ENCODE peak calls at places on chromosome X, in four cellular contexts. S is fibroblast of mammary gland, H is WERI-Rb-1, C is heart left ventricle. I is an unnamed sample.
A peak's percentile ranks its signal among the peaks of the same experiment; 100 is the strongest.

GRCh38 chrX:48761674-48762471 is at the start of gene GLOD5:
- DNase-seq in C (no peak), S (peak; percentile 3), H (peak; percentile 63), I (peak; percentile 88)

GRCh38 chrX:13659057-13659456 is 6.1 kb downstream of the TCEANC start:
- DNase-seq in C (no peak), S (peak; percentile 81), H (no peak), I (no peak)

GRCh38 chrX:147978931-147979330 is 2.2 kb upstream of the FMR1NB start:
- DNase-seq in S (no peak), C (no peak), H (no peak), I (no peak)

GRCh38 chrX:123408856-123409737 is 225.0 kb downstream of the GRIA3 start:
- DNase-seq in H (no peak), S (no peak), C (no peak), I (no peak)

GRCh38 chrX:45404206-45404605 is 203.5 kb upstream of the DIPK2B start:
- DNase-seq in S (no peak), C (no peak), H (no peak), I (no peak)

GRCh38 chrX:129771266-129771995 is 8.3 kb upstream of the SASH3 start:
- DNase-seq in C (no peak), S (no peak), H (no peak), I (no peak)

GRCh38 chrX:152810403-152810802 is 20.2 kb downstream of the CETN2 start:
- DNase-seq in H (no peak), C (no peak), S (no peak), I (no peak)

GRCh38 chrX:139850968-139851367 is 81.9 kb downstream of the ATP11C start:
- DNase-seq in S (no peak), C (no peak), H (no peak), I (no peak)

GRCh38 chrX:133414399-133415275 is 652 bp downstream of the GPC4 start:
- DNase-seq in C (peak; percentile 15), S (peak; percentile 7), H (no peak), I (peak; percentile 52)

GRCh38 chrX:112071132-112071531 is 11.4 kb downstream of the TRPC5 start:
- DNase-seq in C (no peak), S (no peak), H (no peak), I (no peak)

GRCh38 chrX:49610718-49611310 is 12.0 kb downstream of the GAGE1 start:
- DNase-seq in S (no peak), C (no peak), H (no peak), I (no peak)

GRCh38 chrX:11367609-11368430 is 74.6 kb downstream of the AMELX start:
- DNase-seq in C (no peak), S (peak; percentile 58), H (no peak), I (no peak)

GRCh38 chrX:72026341-72027023 is 105.2 kb downstream of the RTL5 start:
- DNase-seq in C (no peak), S (peak; percentile 40), H (no peak), I (peak; percentile 17)

GRCh38 chrX:118216488-118216887 is 99.9 kb upstream of the KLHL13 start:
- DNase-seq in H (no peak), C (no peak), S (no peak), I (no peak)

GRCh38 chrX:109966246-109966645 is 36.7 kb upstream of the TMEM164 start:
- DNase-seq in H (no peak), S (peak; percentile 52), C (no peak), I (no peak)

GRCh38 chrX:123324628-123325027 is 140.6 kb downstream of the GRIA3 start:
- DNase-seq in C (no peak), S (peak; percentile 12), H (no peak), I (no peak)

GRCh38 chrX:1394731-1395501 is 3.0 kb upstream of the SLC25A6 start:
- DNase-seq in S (no peak), H (no peak), C (no peak), I (peak; percentile 46)

GRCh38 chrX:22486326-22486725 is 213.6 kb downstream of the CBLL2 start:
- DNase-seq in S (no peak), C (no peak), H (no peak), I (no peak)

GRCh38 chrX:13364230-13364629 is 44.4 kb upstream of the ATXN3L start:
- DNase-seq in H (no peak), C (no peak), S (peak; percentile 27), I (no peak)

GRCh38 chrX:41148553-41148952 is 63.3 kb downstream of the USP9X start:
- DNase-seq in H (no peak), S (peak; percentile 49), C (no peak), I (no peak)

GRCh38 chrX:154458954-154459829 is 1.1 kb downstream of the PLXNA3 start:
- DNase-seq in S (no peak), H (peak; percentile 49), C (peak; percentile 32), I (peak; percentile 58)

GRCh38 chrX:20623448-20623847 is 356.7 kb upstream of the RPS6KA3 start:
- DNase-seq in S (peak; percentile 62), C (no peak), H (no peak), I (no peak)

GRCh38 chrX:68511255-68511654 is 12.4 kb downstream of the YIPF6 start:
- DNase-seq in C (peak; percentile 17), S (peak; percentile 55), H (peak; percentile 20), I (peak; percentile 69)

GRCh38 chrX:38212246-38212645 is 8.4 kb downstream of the SRPX start:
- DNase-seq in H (no peak), S (peak; percentile 71), C (no peak), I (no peak)

GRCh38 chrX:54413753-54414152 is 26.5 kb upstream of the TSR2 start:
- DNase-seq in H (no peak), C (no peak), S (peak; percentile 29), I (no peak)

GRCh38 chrX:9501362-9501761 is 36.5 kb downstream of the TBL1X start:
- DNase-seq in H (no peak), S (no peak), C (no peak), I (peak; percentile 66)

GRCh38 chrX:154396948-154397887 is 959 bp upstream of the RPL10 start:
- DNase-seq in C (peak; percentile 73), H (peak; percentile 91), S (peak; percentile 64), I (peak; percentile 84)

GRCh38 chrX:334331-334891 is 15.8 kb upstream of the GTPBP6 start:
- DNase-seq in C (no peak), H (peak; percentile 5), S (no peak), I (no peak)

GRCh38 chrX:26032141-26032917 is 105.8 kb upstream of the MAGEB18 start:
- DNase-seq in S (no peak), C (no peak), H (no peak), I (no peak)

GRCh38 chrX:39242187-39242586 is 440.9 kb downstream of the MID1IP1 start:
- DNase-seq in C (no peak), H (peak; percentile 45), S (peak; percentile 19), I (peak; percentile 73)
- TF ChIP-seq CTCF in C (peak; percentile 19), H (peak; percentile 74), S (peak; percentile 35), I (peak; percentile 75)

GRCh38 chrX:19616016-19616415 is 100.7 kb upstream of the MAP3K15 start:
- DNase-seq in H (no peak), C (no peak), S (no peak), I (no peak)

GRCh38 chrX:19617550-19617949 is 102.2 kb upstream of the MAP3K15 start:
- DNase-seq in C (no peak), S (no peak), H (no peak), I (no peak)

GRCh38 chrX:19613645-19614323 is 98.5 kb upstream of the MAP3K15 start:
- DNase-seq in S (no peak), H (no peak), C (no peak), I (no peak)

GRCh38 chrX:19611636-19612376 is 96.5 kb upstream of the MAP3K15 start:
- DNase-seq in C (no peak), S (no peak), H (no peak), I (no peak)

GRCh38 chrX:19616959-19617358 is 101.7 kb upstream of the MAP3K15 start:
- DNase-seq in C (no peak), S (no peak), H (no peak), I (no peak)
- TF ChIP-seq CTCF in C (no peak), S (no peak), H (no peak), I (no peak)

GRCh38 chrX:127038065-127038464 is 218.5 kb downstream of the PRR32 start:
- DNase-seq in S (no peak), H (no peak), C (no peak), I (no peak)
- TF ChIP-seq CTCF in S (no peak), H (peak; percentile 15), C (peak; percentile 21), I (peak; percentile 80)

GRCh38 chrX:131752493-131753198 is 208.8 kb downstream of the OR13H1 start:
- DNase-seq in S (peak; percentile 89), C (no peak), H (peak; percentile 84), I (no peak)

GRCh38 chrX:131745942-131746489 is 202.1 kb downstream of the OR13H1 start:
- DNase-seq in C (no peak), S (no peak), H (no peak), I (no peak)

GRCh38 chrX:131746491-131746968 is 202.7 kb downstream of the OR13H1 start:
- DNase-seq in S (peak; percentile 85), C (no peak), H (peak; percentile 93), I (peak; percentile 66)

DNA sequence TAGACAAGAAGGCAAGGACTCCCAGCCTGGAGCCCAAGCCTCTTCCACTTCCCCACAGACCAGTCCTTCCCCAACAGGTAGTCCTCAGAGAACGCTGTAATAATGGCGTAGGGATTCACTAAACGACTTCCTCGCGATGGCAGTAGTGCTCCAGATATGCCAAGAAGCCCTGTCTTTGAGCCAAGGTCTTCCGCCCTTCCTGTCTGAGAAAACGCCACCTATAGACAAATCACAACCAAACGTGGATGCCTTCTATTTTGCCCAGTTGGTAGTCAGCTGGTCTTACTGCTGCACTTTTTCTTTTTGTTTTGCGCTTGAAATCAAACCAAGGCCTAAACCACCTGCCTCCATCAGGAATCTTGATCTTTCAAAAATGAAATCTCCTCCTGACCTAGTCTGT is 203.3 kb downstream of the OR13H1 start:
- DNase-seq in C (no peak), H (peak; percentile 89), S (peak; percentile 88), I (no peak)
- TF ChIP-seq CTCF in C (no peak), H (peak; percentile 74), S (peak; percentile 45), I (no peak)